ENCODE peak calls at places on chromosomes 4 and X, in nine cellular contexts. U is WTC11, Z is progenitor cell of endocrine pancreas, A is right atrium auricular region, L is left ventricle myocardium inferior, Y is endothelial cell, F is OCI-LY7, C is fibroblast of lung, N is epithelial cell of esophagus. K is an unnamed sample.
A peak's percentile ranks its signal among the peaks of the same experiment; 100 is the strongest.

GRCh38 chrX:108122748-108123147 is 31.2 kb downstream of the ATG4A start:
- DNase-seq in C (peak; percentile 29), L (no peak), N (peak; percentile 76), U (no peak), A (no peak), Z (no peak), Y (no peak), F (no peak), K (no peak)

GRCh38 chr4:13627185-13627605 is 330 bp downstream of the BOD1L1 start:
- DNase-seq in L (no peak), A (no peak), Y (no peak), F (peak; percentile 55), U (peak; percentile 29), N (no peak), Z (no peak), C (peak; percentile 11), K (peak; percentile 64)

GRCh38 chrX:54090880-54091279 is 46.6 kb upstream of the PHF8 start:
- DNase-seq in A (no peak), N (no peak), L (no peak), U (no peak), C (no peak), Z (no peak), Y (no peak), F (no peak), K (no peak)

GRCh38 chrX:14022019-14022418 is 7.7 kb downstream of the GEMIN8 start:
- DNase-seq in U (no peak), Y (no peak), N (no peak), A (no peak), Z (no peak), L (no peak), F (no peak), C (no peak), K (no peak)

GRCh38 chr4:6751611-6752485 is 30.7 kb upstream of the KIAA0232 start:
- DNase-seq in A (no peak), U (no peak), C (no peak), N (no peak), Z (no peak), Y (no peak), L (no peak), F (no peak), K (no peak)

GRCh38 chrX:17500145-17500579 is 125.2 kb downstream of the NHS start:
- DNase-seq in Y (no peak), L (no peak), Z (no peak), U (no peak), N (peak; percentile 59), F (no peak), C (peak; percentile 22), A (no peak), K (no peak)

GRCh38 chr4:40838742-40839141 is 89.0 kb downstream of the NSUN7 start:
- DNase-seq in N (no peak), F (no peak), C (no peak), U (no peak), A (no peak), L (no peak), Z (no peak), Y (no peak), K (no peak)

GRCh38 chr4:22485751-22486150 is 30.1 kb downstream of the ADGRA3 start:
- DNase-seq in F (no peak), Z (no peak), Y (no peak), U (no peak), C (peak; percentile 85), A (no peak), N (peak; percentile 57), L (no peak), K (no peak)

GRCh38 chr4:163548481-163549243 is 54.2 kb downstream of the TMA16 start:
- DNase-seq in Y (peak; percentile 21), L (no peak), U (no peak), C (peak; percentile 78), Z (no peak), F (peak; percentile 64), A (no peak), N (peak; percentile 67), K (no peak)

GRCh38 chr4:118939169-118939779 is 50.6 kb downstream of the SYNPO2 start:
- DNase-seq in A (no peak), F (no peak), C (no peak), N (no peak), Z (no peak), L (no peak), U (no peak), Y (no peak), K (no peak)

GRCh38 chr4:1239949-1240305 is 9.0 kb downstream of the CTBP1 start:
- DNase-seq in N (no peak), Y (no peak), U (no peak), L (no peak), F (no peak), A (no peak), C (no peak), Z (no peak), K (no peak)

GRCh38 chr4:74320559-74321118 is 12.4 kb downstream of the EPGN start:
- DNase-seq in Y (peak; percentile 12), Z (no peak), N (peak; percentile 96), L (no peak), F (peak; percentile 45), A (no peak), U (peak; percentile 52), C (peak; percentile 80), K (no peak)

GRCh38 chr4:105387466-105387865 is 86.4 kb downstream of the PPA2 start:
- DNase-seq in Y (no peak), N (no peak), Z (no peak), L (no peak), A (no peak), U (no peak), F (no peak), C (peak; percentile 83), K (no peak)

GRCh38 chr4:16550488-16550980 is 324.3 kb upstream of the TAPT1 start:
- DNase-seq in U (no peak), Y (no peak), C (no peak), A (no peak), F (no peak), Z (no peak), L (no peak), N (no peak), K (no peak)

GRCh38 chrX:137363559-137363958 is 202.4 kb upstream of the ZIC3 start:
- DNase-seq in F (no peak), C (no peak), U (no peak), L (no peak), N (no peak), Y (no peak), Z (no peak), A (no peak), K (no peak)

GRCh38 chr4:177308125-177308524 is 1.5 kb upstream of the NEIL3 start:
- DNase-seq in U (no peak), Z (no peak), F (no peak), C (peak; percentile 94), L (no peak), Y (no peak), A (no peak), N (peak; percentile 66), K (no peak)

GRCh38 chr4:177308842-177309524 is 691 bp upstream of the NEIL3 start:
- DNase-seq in U (no peak), C (no peak), F (peak; percentile 8), Z (no peak), A (no peak), L (no peak), N (no peak), Y (no peak), K (no peak)

GRCh38 chr4:177313263-177313662 is 3.6 kb downstream of the NEIL3 start:
- DNase-seq in A (no peak), L (no peak), U (no peak), Z (no peak), Y (no peak), N (peak; percentile 51), C (peak; percentile 53), F (no peak), K (no peak)

GRCh38 chr4:177309525-177310371 is at the start of gene NEIL3:
- DNase-seq in U (peak; percentile 89), N (peak; percentile 90), A (peak; percentile 81), Z (peak; percentile 87), C (peak; percentile 89), Y (peak; percentile 92), F (peak; percentile 94), L (peak; percentile 93), K (peak; percentile 96)
- TF ChIP-seq CTCF in U (no peak), N (no peak), A (no peak), Z (no peak), C (no peak), Y (no peak), F (no peak), L (no peak), K (no peak)

GRCh38 chrX:103373581-103373980 is 2.8 kb upstream of the BEX3 start:
- DNase-seq in C (no peak), A (no peak), F (no peak), N (peak; percentile 52), Z (no peak), U (no peak), L (no peak), Y (no peak), K (no peak)

GRCh38 chrX:103376979-103377324 is 614 bp downstream of the BEX3 start:
- DNase-seq in C (peak; percentile 50), L (no peak), A (no peak), Z (peak; percentile 23), F (no peak), N (no peak), Y (peak; percentile 21), U (peak; percentile 26), K (peak; percentile 39)

GRCh38 chrX:103376118-103376978 is at the start of gene BEX3:
- DNase-seq in C (peak; percentile 62), N (peak; percentile 17), Y (peak; percentile 45), U (peak; percentile 68), Z (peak; percentile 59), L (peak; percentile 45), F (no peak), A (no peak), K (peak; percentile 76)

GRCh38 chrX:103382893-103383292 is 6.6 kb downstream of the BEX3 start:
- DNase-seq in A (no peak), U (no peak), C (no peak), L (no peak), Z (no peak), N (no peak), Y (no peak), F (no peak), K (no peak)

GRCh38 chrX:103378990-103379389 is 2.7 kb downstream of the BEX3 start:
- DNase-seq in Z (no peak), L (no peak), F (no peak), Y (no peak), C (no peak), N (no peak), U (no peak), A (no peak), K (no peak)
- TF ChIP-seq CTCF in Z (no peak), L (no peak), F (no peak), Y (no peak), C (no peak), N (no peak), U (no peak), A (no peak), K (no peak)

GRCh38 chr4:19224820-19225219 is 1026.9 kb upstream of the SLIT2 start:
- DNase-seq in U (no peak), Y (no peak), A (no peak), F (peak; percentile 60), L (no peak), C (peak; percentile 61), N (peak; percentile 45), Z (no peak), K (no peak)
- TF ChIP-seq CTCF in U (no peak), Y (peak; percentile 74), A (peak; percentile 63), F (peak; percentile 83), L (peak; percentile 52), C (peak; percentile 12), N (peak; percentile 10), Z (peak; percentile 53), K (peak; percentile 73)

DNA sequence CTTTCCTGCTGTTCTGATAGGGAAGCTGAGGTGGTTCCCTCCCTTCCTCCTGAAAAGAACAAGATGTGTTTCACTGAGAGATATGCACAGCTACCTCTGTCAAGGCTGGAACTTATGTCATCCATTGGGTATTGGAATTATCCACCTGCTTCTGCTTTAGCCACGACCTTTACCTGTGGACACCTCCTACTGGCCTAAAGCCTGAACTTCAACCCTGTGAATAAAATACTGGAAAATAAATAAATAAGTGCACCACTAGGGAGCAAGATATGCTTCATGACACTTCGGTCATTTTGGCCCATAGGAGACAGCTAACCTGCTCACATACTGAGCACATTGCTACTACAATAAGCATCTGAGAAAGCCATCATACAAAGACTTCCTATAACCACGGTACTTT is 419.9 kb upstream of the NWD2 start:
- DNase-seq in F (peak; percentile 0), Y (no peak), L (no peak), Z (no peak), N (no peak), A (no peak), C (no peak), U (no peak), K (no peak)
- TF ChIP-seq CTCF in F (peak; percentile 49), Y (peak; percentile 54), L (no peak), Z (no peak), N (no peak), A (no peak), C (no peak), U (peak; percentile 20), K (no peak)